ENCODE peak calls at places on chromosomes 2 and 18, in seven cellular contexts. One of them, this sample, is unnamed.
A peak's percentile ranks its signal among the peaks of the same experiment; 100 is the strongest.

GRCh38 chr18:2236232-2236631 is 335.1 kb downstream of the METTL4 start:
- DNase-seq in H9: no peak
- DNase-seq in CD8-positive, alpha-beta T cell: no peak
- DNase-seq in CD4-positive, alpha-beta T cell: no peak
- DNase-seq in pancreas: no peak
- DNase-seq in psoas muscle: no peak
- DNase-seq in cardiac muscle cell: no peak
- DNase-seq in this sample: no peak

GRCh38 chr2:120495586-120495985 is 149.7 kb downstream of the INHBB start:
- DNase-seq in H9: no peak
- DNase-seq in CD8-positive, alpha-beta T cell: no peak
- DNase-seq in CD4-positive, alpha-beta T cell: no peak
- DNase-seq in pancreas: no peak
- DNase-seq in psoas muscle: no peak
- DNase-seq in cardiac muscle cell: no peak
- DNase-seq in this sample: no peak

GRCh38 chr2:147331790-147332419 is 512.9 kb upstream of the ACVR2A start:
- DNase-seq in H9: peak; percentile 36
- DNase-seq in CD8-positive, alpha-beta T cell: no peak
- DNase-seq in CD4-positive, alpha-beta T cell: peak; percentile 47
- DNase-seq in pancreas: no peak
- DNase-seq in psoas muscle: no peak
- DNase-seq in cardiac muscle cell: peak; percentile 65
- DNase-seq in this sample: no peak

GRCh38 chr18:22005191-22005824 is 164.1 kb upstream of the GATA6 start:
- DNase-seq in H9: no peak
- DNase-seq in CD8-positive, alpha-beta T cell: no peak
- DNase-seq in CD4-positive, alpha-beta T cell: no peak
- DNase-seq in pancreas: no peak
- DNase-seq in psoas muscle: no peak
- DNase-seq in cardiac muscle cell: no peak
- DNase-seq in this sample: no peak

GRCh38 chr2:86790134-86790827 is 432 bp downstream of the CD8A start:
- DNase-seq in H9: peak; percentile 63
- DNase-seq in CD8-positive, alpha-beta T cell: no peak
- DNase-seq in CD4-positive, alpha-beta T cell: no peak
- DNase-seq in pancreas: no peak
- DNase-seq in psoas muscle: no peak
- DNase-seq in cardiac muscle cell: no peak
- DNase-seq in this sample: no peak

GRCh38 chr2:46825958-46826897 is 89.4 kb downstream of the MCFD2 start:
- DNase-seq in H9: no peak
- DNase-seq in CD8-positive, alpha-beta T cell: no peak
- DNase-seq in CD4-positive, alpha-beta T cell: no peak
- DNase-seq in pancreas: no peak
- DNase-seq in psoas muscle: no peak
- DNase-seq in cardiac muscle cell: no peak
- DNase-seq in this sample: no peak

GRCh38 chr2:11203480-11203879 is 48.2 kb downstream of the SLC66A3 start:
- DNase-seq in H9: no peak
- DNase-seq in CD8-positive, alpha-beta T cell: no peak
- DNase-seq in CD4-positive, alpha-beta T cell: no peak
- DNase-seq in pancreas: no peak
- DNase-seq in psoas muscle: no peak
- DNase-seq in cardiac muscle cell: peak; percentile 11
- DNase-seq in this sample: no peak

GRCh38 chr2:18047896-18048657 is 169.6 kb downstream of the KCNS3 start:
- DNase-seq in H9: no peak
- DNase-seq in CD8-positive, alpha-beta T cell: no peak
- DNase-seq in CD4-positive, alpha-beta T cell: no peak
- DNase-seq in pancreas: no peak
- DNase-seq in psoas muscle: peak; percentile 27
- DNase-seq in cardiac muscle cell: peak; percentile 55
- DNase-seq in this sample: no peak

GRCh38 chr2:168354499-168354898 is 101.6 kb upstream of the CERS6 start:
- DNase-seq in H9: no peak
- DNase-seq in CD8-positive, alpha-beta T cell: no peak
- DNase-seq in CD4-positive, alpha-beta T cell: no peak
- DNase-seq in pancreas: no peak
- DNase-seq in psoas muscle: no peak
- DNase-seq in cardiac muscle cell: no peak
- DNase-seq in this sample: no peak

GRCh38 chr2:202147775-202148174 is 74.7 kb downstream of the KIAA2012 start:
- DNase-seq in H9: no peak
- DNase-seq in CD8-positive, alpha-beta T cell: no peak
- DNase-seq in CD4-positive, alpha-beta T cell: no peak
- DNase-seq in pancreas: no peak
- DNase-seq in psoas muscle: no peak
- DNase-seq in cardiac muscle cell: peak; percentile 58
- DNase-seq in this sample: no peak

GRCh38 chr2:218465987-218466633 is 47.2 kb downstream of the VIL1 start:
- DNase-seq in H9: no peak
- DNase-seq in CD8-positive, alpha-beta T cell: no peak
- DNase-seq in CD4-positive, alpha-beta T cell: no peak
- DNase-seq in pancreas: no peak
- DNase-seq in psoas muscle: no peak
- DNase-seq in cardiac muscle cell: peak; percentile 56
- DNase-seq in this sample: no peak
- TF ChIP-seq CTCF in H9: peak; percentile 58
- TF ChIP-seq CTCF in CD8-positive, alpha-beta T cell: peak; percentile 52
- TF ChIP-seq CTCF in CD4-positive, alpha-beta T cell: peak; percentile 74
- TF ChIP-seq CTCF in pancreas: peak; percentile 22
- TF ChIP-seq CTCF in psoas muscle: peak; percentile 47
- TF ChIP-seq CTCF in cardiac muscle cell: peak; percentile 48
- TF ChIP-seq CTCF in this sample: peak; percentile 35

DNA sequence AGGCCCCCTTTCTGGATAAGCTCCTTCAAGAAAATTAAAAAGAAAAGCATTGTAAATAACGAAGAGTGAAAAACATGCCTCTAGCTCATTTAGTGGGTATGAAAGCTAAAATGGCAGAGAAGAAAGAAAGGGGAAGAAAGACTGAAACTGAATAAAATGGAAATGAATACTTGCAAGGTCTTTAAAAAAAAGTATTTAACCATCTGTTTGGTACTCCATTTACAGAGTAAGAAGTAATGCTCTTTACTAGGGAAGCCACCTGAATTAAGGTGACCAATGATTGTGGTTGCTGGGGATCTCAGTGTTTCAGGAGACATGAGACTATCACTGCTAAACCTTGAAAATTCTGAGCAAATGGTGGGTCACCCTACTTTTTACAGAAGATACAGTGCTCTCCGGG is 17.7 kb upstream of the ARL5A start:
- DNase-seq in H9: no peak
- DNase-seq in CD8-positive, alpha-beta T cell: no peak
- DNase-seq in CD4-positive, alpha-beta T cell: no peak
- DNase-seq in pancreas: no peak
- DNase-seq in psoas muscle: no peak
- DNase-seq in cardiac muscle cell: no peak
- DNase-seq in this sample: no peak
- H3K27me3 ChIP-seq in H9: no peaks in the 10 kb centered on the region
- H3K27me3 ChIP-seq in CD8-positive, alpha-beta T cell: no peaks in the 10 kb centered on the region
- H3K27me3 ChIP-seq in CD4-positive, alpha-beta T cell: no peaks in the 10 kb centered on the region
- H3K27me3 ChIP-seq in pancreas: no peaks in the 10 kb centered on the region
- H3K27me3 ChIP-seq in psoas muscle: no peaks in the 10 kb centered on the region
- H3K27me3 ChIP-seq in cardiac muscle cell: no peaks in the 10 kb centered on the region
- H3K27me3 ChIP-seq in this sample: no peaks in the 10 kb centered on the region

GRCh38 chr2:110853516-110853915 is 121.1 kb downstream of the ACOXL start:
- DNase-seq in H9: peak; percentile 56
- DNase-seq in CD8-positive, alpha-beta T cell: no peak
- DNase-seq in CD4-positive, alpha-beta T cell: peak; percentile 30
- DNase-seq in pancreas: no peak
- DNase-seq in psoas muscle: no peak
- DNase-seq in cardiac muscle cell: peak; percentile 36
- DNase-seq in this sample: no peak
- TF ChIP-seq CTCF in H9: peak; percentile 80
- TF ChIP-seq CTCF in CD8-positive, alpha-beta T cell: peak; percentile 67
- TF ChIP-seq CTCF in CD4-positive, alpha-beta T cell: peak; percentile 39
- TF ChIP-seq CTCF in pancreas: peak; percentile 24
- TF ChIP-seq CTCF in psoas muscle: peak; percentile 60
- TF ChIP-seq CTCF in cardiac muscle cell: peak; percentile 74
- TF ChIP-seq CTCF in this sample: peak; percentile 50

DNA sequence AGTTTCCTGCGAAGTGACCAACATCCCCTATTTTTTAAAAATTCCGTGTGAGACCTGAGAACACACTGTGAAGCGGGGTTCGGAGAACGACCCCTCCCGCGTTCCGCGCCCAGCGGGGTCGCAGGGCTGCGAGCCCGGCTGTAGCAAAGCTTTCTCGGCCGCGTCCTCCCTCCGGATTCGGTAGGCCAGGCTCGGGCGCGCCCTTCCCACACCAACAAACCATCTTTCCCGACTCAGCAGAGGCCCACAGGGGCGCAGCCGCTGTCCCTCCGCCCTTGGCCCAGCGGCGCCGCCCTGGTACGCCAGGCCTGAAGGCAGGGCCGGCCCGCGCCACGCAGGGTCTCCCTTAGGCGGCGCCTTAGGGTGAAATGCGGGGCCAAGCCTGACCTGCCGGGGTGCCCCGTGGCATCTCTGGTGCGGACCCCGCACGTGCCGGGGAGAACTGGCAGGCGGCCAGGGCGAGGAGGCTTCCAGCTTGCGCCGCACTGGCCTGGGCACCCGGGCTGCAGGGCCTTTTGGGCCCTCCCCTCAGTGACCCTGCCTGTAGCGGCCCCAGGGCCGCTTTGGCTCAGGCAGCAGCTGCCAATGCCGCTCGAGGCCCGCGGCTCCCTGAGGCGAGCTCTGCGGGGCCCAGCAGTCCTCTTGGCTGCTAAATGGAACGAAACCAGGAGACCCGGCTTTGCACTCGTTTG is 8.3 kb downstream of the OTX1 start:
- DNase-seq in H9: peak; percentile 58
- DNase-seq in CD8-positive, alpha-beta T cell: no peak
- DNase-seq in CD4-positive, alpha-beta T cell: no peak
- DNase-seq in pancreas: peak; percentile 14
- DNase-seq in psoas muscle: peak; percentile 16
- DNase-seq in cardiac muscle cell: no peak
- DNase-seq in this sample: no peak
- H3K27me3 ChIP-seq in H9: peaks cover 61% of the 10 kb centered on the region
- H3K27me3 ChIP-seq in CD8-positive, alpha-beta T cell: peaks cover 53% of the 10 kb centered on the region
- H3K27me3 ChIP-seq in CD4-positive, alpha-beta T cell: peaks cover 88% of the 10 kb centered on the region
- H3K27me3 ChIP-seq in pancreas: peaks cover 69% of the 10 kb centered on the region
- H3K27me3 ChIP-seq in psoas muscle: peaks cover 57% of the 10 kb centered on the region
- H3K27me3 ChIP-seq in cardiac muscle cell: peaks cover 100% of the 10 kb centered on the region
- H3K27me3 ChIP-seq in this sample: peaks cover 68% of the 10 kb centered on the region